ENCODE peak calls at places on chromosomes 12 and 14, in six cellular contexts. Y is K562, T is A549, V is GM12878, F is endothelial cell of umbilical vein, R is HepG2. P is an unnamed sample.

GRCh38 chr14:96078687-96079016 is 39.5 kb downstream of the C14orf132 start:
- DNase-seq in Y (no peak), T (no peak), V (no peak), F (no peak), R (no peak), P (no peak)

GRCh38 chr12:31005256-31005943 is 68.3 kb upstream of the DDX11 start:
- DNase-seq in Y (no peak), T (no peak), V (no peak), F (no peak), R (no peak), P (no peak)

GRCh38 chr12:117367006-117367638 is 5.7 kb upstream of the NOS1 start:
- DNase-seq in Y (peak), T (peak), V (peak), F (peak), R (peak), P (peak)

GRCh38 chr12:109027767-109028166 is 6.9 kb upstream of the SVOP start:
- DNase-seq in Y (no peak), T (no peak), V (no peak), F (no peak), R (no peak), P (peak)

GRCh38 chr14:93346926-93347721 is at the start of gene COX8C:
- DNase-seq in Y (peak), T (no peak), V (no peak), F (no peak), R (no peak), P (no peak)

GRCh38 chr12:62256408-62257079 is 3.7 kb upstream of the USP15 start:
- DNase-seq in Y (peak), T (no peak), V (no peak), F (peak), R (no peak), P (peak)

GRCh38 chr12:11959117-11959823 is 111.5 kb upstream of the BCL2L14 start:
- DNase-seq in Y (no peak), T (no peak), V (no peak), F (peak), R (peak), P (no peak)

GRCh38 chr12:51395283-51396230 is 4.4 kb upstream of the GALNT6 start:
- DNase-seq in Y (peak), T (no peak), V (peak), F (no peak), R (no peak), P (peak)

GRCh38 chr14:68285421-68286179 is 466.0 kb downstream of the RAD51B start:
- DNase-seq in Y (no peak), T (no peak), V (peak), F (no peak), R (no peak), P (peak)

GRCh38 chr12:87848248-87848868 is 180.8 kb downstream of the C12orf50 start:
- DNase-seq in Y (peak), T (peak), V (peak), F (peak), R (peak), P (peak)

GRCh38 chr14:81737938-81738337 is 204.3 kb upstream of the SEL1L start:
- DNase-seq in Y (no peak), T (no peak), V (no peak), F (no peak), R (no peak), P (no peak)

GRCh38 chr14:74963705-74964271 is 8.4 kb upstream of the PGF start:
- DNase-seq in Y (no peak), T (no peak), V (no peak), F (no peak), R (no peak), P (no peak)

GRCh38 chr12:49232940-49233841 is 31.7 kb upstream of the TUBA1C start:
- DNase-seq in Y (peak), T (no peak), V (no peak), F (peak), R (peak), P (peak)

GRCh38 chr14:77979666-77980351 is 179.9 kb downstream of the ADCK1 start:
- DNase-seq in Y (peak), T (no peak), V (no peak), F (no peak), R (peak), P (peak)

GRCh38 chr12:42935756-42936155 is 346.2 kb upstream of the PRICKLE1 start:
- DNase-seq in Y (no peak), T (no peak), V (no peak), F (no peak), R (no peak), P (no peak)

GRCh38 chr14:84857571-84857970 is 672.4 kb upstream of the FLRT2 start:
- DNase-seq in Y (no peak), T (no peak), V (no peak), F (no peak), R (no peak), P (no peak)

GRCh38 chr12:57227315-57228115 is 2.0 kb upstream of the SHMT2 start:
- DNase-seq in Y (no peak), T (no peak), V (no peak), F (no peak), R (no peak), P (no peak)

GRCh38 chr12:57230381-57231155 is 1.1 kb downstream of the SHMT2 start:
- DNase-seq in Y (no peak), T (no peak), V (no peak), F (no peak), R (peak), P (no peak)

GRCh38 chr12:57229041-57229633 is 374 bp upstream of the SHMT2 start:
- DNase-seq in Y (no peak), T (no peak), V (no peak), F (no peak), R (no peak), P (peak)

GRCh38 chr12:57231276-57232021 is 1.9 kb downstream of the SHMT2 start:
- DNase-seq in Y (no peak), T (no peak), V (no peak), F (no peak), R (no peak), P (no peak)

DNA sequence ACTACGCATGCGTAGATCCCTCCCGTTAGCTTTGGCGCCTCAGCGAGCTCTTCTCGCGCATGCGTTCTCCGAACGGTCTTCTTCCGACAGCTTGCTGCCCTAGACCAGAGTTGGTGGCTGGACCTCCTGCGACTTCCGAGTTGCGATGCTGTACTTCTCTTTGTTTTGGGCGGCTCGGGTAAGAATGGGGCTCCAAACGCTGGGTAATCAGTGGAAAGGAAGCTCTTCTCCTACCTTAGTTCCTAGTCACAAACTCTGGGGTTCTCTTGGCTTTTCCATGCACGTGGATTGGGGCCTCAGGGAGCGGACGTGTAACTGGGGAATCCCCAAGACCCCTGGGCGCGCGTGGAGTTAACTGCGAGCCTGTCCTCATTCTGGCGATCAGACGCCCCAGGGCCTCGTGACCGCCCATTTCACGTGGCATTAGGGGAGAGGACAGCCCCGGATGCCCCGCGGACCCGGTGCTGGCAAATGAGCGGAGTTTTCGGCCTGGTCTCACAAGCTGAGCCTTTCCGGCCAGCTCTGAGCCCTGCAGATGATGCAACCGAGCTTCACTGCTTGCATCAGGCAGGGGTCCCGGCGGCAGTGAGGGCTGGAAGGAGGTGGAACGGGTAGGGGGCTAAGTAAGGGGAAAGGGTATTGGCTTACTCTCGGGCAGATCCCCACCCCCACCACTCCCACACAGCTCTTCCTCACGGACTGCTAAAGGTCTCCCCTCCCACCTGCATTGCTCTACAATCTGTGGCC is at the start of gene SHMT2:
- DNase-seq in Y (peak), T (peak), V (peak), F (peak), R (peak), P (peak)
- TF ChIP-seq POLR2A in Y (peak), T (peak), V (peak), F (peak), R (peak), P (peak)

GRCh38 chr12:56487448-56488040 is 417 bp downstream of the GLS2 start:
- DNase-seq in Y (no peak), T (no peak), V (no peak), F (peak), R (peak), P (no peak)
- H3K4me3 ChIP-seq in Y (no peak), T (peak), V (peak), F (no peak), R (peak), P (no peak)

GRCh38 chr12:132546647-132547046 is 56.7 kb downstream of the FBRSL1 start:
- DNase-seq in Y (no peak), T (no peak), V (no peak), F (no peak), R (no peak), P (no peak)
- TF ChIP-seq MYC in Y (no peak), T (no peak), V (no peak), F (no peak), R (no peak), P (no peak)

GRCh38 chr14:64721391-64721791 is 17.2 kb downstream of the PLEKHG3 start:
- DNase-seq in Y (no peak), T (no peak), V (no peak), F (peak), R (no peak), P (peak)
- TF ChIP-seq POLR2A in Y (no peak), T (no peak), V (no peak), F (no peak), R (no peak), P (no peak)